ENCODE peak calls at places on chromosome 2, in six cellular contexts. Q is K562, V is GM12878, N is GM12892, Z is H1, P is SK-N-SH. B is an unnamed sample.

GRCh38 chr2:54262015-54262765 is 6.2 kb upstream of the TSPYL6 start:
- DNase-seq in Q (no peak), V (no peak), N (no peak), Z (no peak), P (peak; percentile 67), B (no peak)

GRCh38 chr2:10772868-10773215 is 39.7 kb downstream of the PDIA6 start:
- DNase-seq in Q (no peak), V (no peak), N (no peak), Z (no peak), P (peak; percentile 39), B (no peak)

GRCh38 chr2:46776687-46777327 is 138.8 kb downstream of the MCFD2 start:
- DNase-seq in Q (peak; percentile 66), V (no peak), N (no peak), Z (no peak), P (peak; percentile 71), B (peak; percentile 30)

GRCh38 chr2:50751255-50752069 is 280.5 kb downstream of the NRXN1 start:
- DNase-seq in Q (no peak), V (no peak), N (no peak), Z (no peak), P (no peak), B (no peak)

GRCh38 chr2:10514743-10515142 is 66.6 kb upstream of the ODC1 start:
- DNase-seq in Q (no peak), V (no peak), N (no peak), Z (no peak), P (peak; percentile 3), B (no peak)

GRCh38 chr2:171167352-171167997 is 6.8 kb upstream of the TLK1 start:
- DNase-seq in Q (no peak), V (no peak), N (no peak), Z (no peak), P (no peak), B (no peak)

GRCh38 chr2:215983581-215984351 is 29.6 kb downstream of the MREG start:
- DNase-seq in Q (no peak), V (no peak), N (no peak), Z (no peak), P (peak; percentile 38), B (no peak)

GRCh38 chr2:241314933-241315182 is 614 bp downstream of the HDLBP start:
- DNase-seq in Q (no peak), V (no peak), N (no peak), Z (no peak), P (no peak), B (no peak)

GRCh38 chr2:65500319-65501040 is 68.1 kb upstream of the SPRED2 start:
- DNase-seq in Q (no peak), V (peak; percentile 9), N (no peak), Z (no peak), P (no peak), B (no peak)

GRCh38 chr2:236876642-236877041 is 209.0 kb upstream of the COPS8 start:
- DNase-seq in Q (no peak), V (no peak), N (no peak), Z (no peak), P (no peak), B (no peak)

GRCh38 chr2:84486436-84487115 is 27.5 kb upstream of the SUCLG1 start:
- DNase-seq in Q (no peak), V (no peak), N (no peak), Z (no peak), P (no peak), B (no peak)

GRCh38 chr2:106038598-106039375 is 155.3 kb downstream of the UXS1 start:
- DNase-seq in Q (no peak), V (no peak), N (no peak), Z (no peak), P (peak; percentile 74), B (no peak)

GRCh38 chr2:1588051-1588993 is 156.0 kb downstream of the PXDN start:
- DNase-seq in Q (no peak), V (no peak), N (no peak), Z (no peak), P (no peak), B (no peak)

GRCh38 chr2:113198048-113198789 is 24.4 kb downstream of the PSD4 start:
- DNase-seq in Q (no peak), V (no peak), N (no peak), Z (no peak), P (no peak), B (no peak)

GRCh38 chr2:38075436-38076249 is at the start of gene CYP1B1:
- DNase-seq in Q (no peak), V (no peak), N (no peak), Z (no peak), P (peak; percentile 39), B (peak; percentile 16)

GRCh38 chr2:102251042-102251848 is 60.1 kb upstream of the IL1RL1 start:
- DNase-seq in Q (no peak), V (no peak), N (peak; percentile 31), Z (no peak), P (peak; percentile 45), B (peak; percentile 40)

GRCh38 chr2:181517685-181518301 is 60.6 kb downstream of the ITGA4 start:
- DNase-seq in Q (no peak), V (no peak), N (no peak), Z (no peak), P (no peak), B (no peak)

GRCh38 chr2:161586517-161587167 is 37.6 kb upstream of the SLC4A10 start:
- DNase-seq in Q (peak; percentile 19), V (no peak), N (no peak), Z (no peak), P (peak; percentile 27), B (no peak)

DNA sequence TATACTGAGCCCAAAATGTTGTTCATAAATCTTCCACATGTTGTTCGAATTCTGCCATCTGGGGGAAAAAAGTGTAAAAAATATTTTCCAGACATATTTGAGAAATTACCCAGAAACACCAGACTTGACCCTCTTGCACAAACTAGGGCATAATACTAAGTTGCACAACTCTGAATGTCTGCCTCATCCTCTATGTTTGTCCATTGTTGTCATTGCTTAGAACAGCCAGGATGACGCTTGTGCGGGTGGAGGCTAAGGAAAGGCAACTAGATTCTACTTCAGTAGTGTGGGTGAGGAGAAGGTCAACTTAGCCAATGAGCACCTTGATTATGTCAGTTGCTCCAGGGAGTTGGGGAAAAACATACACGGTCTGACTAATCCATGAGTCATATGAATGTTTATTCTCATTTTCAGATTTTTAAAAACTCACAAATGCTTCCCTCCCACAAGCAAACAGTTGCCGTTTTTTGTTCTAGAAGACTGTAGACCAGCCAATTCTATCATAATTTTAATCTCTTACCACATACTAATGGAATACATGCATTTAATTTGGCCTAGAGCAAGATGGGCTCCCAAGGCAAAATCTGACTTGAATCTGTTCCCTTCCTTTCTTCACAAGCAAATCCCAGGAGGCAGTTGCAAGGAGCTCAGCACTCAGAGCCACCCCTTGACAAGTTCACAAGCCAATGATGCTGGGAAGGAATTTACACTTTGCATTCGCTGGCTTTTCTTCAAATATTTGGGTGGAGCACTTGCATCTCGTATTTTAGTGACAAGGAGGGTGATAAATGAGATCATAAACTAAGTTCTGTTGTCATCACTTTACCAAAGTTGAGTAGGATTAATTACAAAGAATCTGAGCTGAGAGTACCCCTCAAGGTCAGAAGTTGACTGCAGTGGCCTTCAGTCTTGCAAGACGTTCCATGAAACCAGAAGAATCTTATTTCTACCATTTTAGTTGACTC is 163.2 kb upstream of the TWIST2 start:
- DNase-seq in Q (no peak), V (no peak), N (no peak), Z (no peak), P (no peak), B (no peak)
- TF ChIP-seq TAF1 in Q (no peak), V (no peak), N (no peak), Z (no peak), P (no peak), B (no peak)

DNA sequence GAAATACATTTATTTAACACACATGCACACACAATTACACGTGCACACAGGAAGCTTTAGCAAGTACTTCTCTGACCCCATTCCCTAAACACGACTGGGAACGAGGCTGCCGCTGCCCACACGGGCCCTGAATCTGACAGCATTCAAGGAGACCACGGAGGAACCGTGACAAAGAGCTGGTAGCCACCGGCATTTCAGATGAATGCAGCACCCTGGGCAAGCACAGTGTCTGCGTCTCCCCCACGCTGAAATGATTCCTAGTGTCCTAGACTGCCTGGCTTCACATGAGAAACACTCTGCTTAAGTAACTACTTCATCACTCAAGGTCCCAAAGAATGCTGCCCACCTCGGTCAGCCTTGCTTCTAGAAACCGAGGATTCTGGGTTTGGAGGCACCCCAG is 95.0 kb downstream of the HDAC4 start:
- DNase-seq in Q (no peak), V (no peak), N (no peak), Z (no peak), P (no peak), B (no peak)
- TF ChIP-seq TAF1 in Q (no peak), V (no peak), N (no peak), Z (no peak), P (no peak), B (no peak)

GRCh38 chr2:28394331-28394877 is 1.7 kb downstream of the FOSL2 start:
- DNase-seq in Q (no peak), V (no peak), N (no peak), Z (no peak), P (no peak), B (no peak)

GRCh38 chr2:28397043-28397381 is 4.4 kb downstream of the FOSL2 start:
- DNase-seq in Q (no peak), V (no peak), N (no peak), Z (no peak), P (no peak), B (no peak)

GRCh38 chr2:28394997-28395333 is 2.3 kb downstream of the FOSL2 start:
- DNase-seq in Q (no peak), V (no peak), N (no peak), Z (no peak), P (no peak), B (no peak)

GRCh38 chr2:28393115-28393836 is 618 bp downstream of the FOSL2 start:
- DNase-seq in Q (peak; percentile 60), V (no peak), N (peak; percentile 41), Z (no peak), P (peak; percentile 80), B (peak; percentile 38)

GRCh38 chr2:28395334-28396061 is 2.8 kb downstream of the FOSL2 start:
- DNase-seq in Q (no peak), V (no peak), N (no peak), Z (no peak), P (no peak), B (no peak)
- TF ChIP-seq TAF1 in Q (no peak), V (no peak), N (no peak), Z (no peak), P (peak; percentile 21), B (no peak)

GRCh38 chr2:137672961-137673552 is 291.2 kb upstream of the HNMT start:
- DNase-seq in Q (no peak), V (no peak), N (no peak), Z (no peak), P (no peak), B (no peak)

GRCh38 chr2:137677466-137677865 is 286.8 kb upstream of the HNMT start:
- DNase-seq in Q (no peak), V (no peak), N (no peak), Z (no peak), P (peak; percentile 14), B (no peak)

GRCh38 chr2:137676348-137676747 is 287.9 kb upstream of the HNMT start:
- DNase-seq in Q (no peak), V (no peak), N (no peak), Z (no peak), P (no peak), B (no peak)

GRCh38 chr2:137675584-137676327 is 288.5 kb upstream of the HNMT start:
- DNase-seq in Q (no peak), V (no peak), N (no peak), Z (no peak), P (no peak), B (no peak)

DNA sequence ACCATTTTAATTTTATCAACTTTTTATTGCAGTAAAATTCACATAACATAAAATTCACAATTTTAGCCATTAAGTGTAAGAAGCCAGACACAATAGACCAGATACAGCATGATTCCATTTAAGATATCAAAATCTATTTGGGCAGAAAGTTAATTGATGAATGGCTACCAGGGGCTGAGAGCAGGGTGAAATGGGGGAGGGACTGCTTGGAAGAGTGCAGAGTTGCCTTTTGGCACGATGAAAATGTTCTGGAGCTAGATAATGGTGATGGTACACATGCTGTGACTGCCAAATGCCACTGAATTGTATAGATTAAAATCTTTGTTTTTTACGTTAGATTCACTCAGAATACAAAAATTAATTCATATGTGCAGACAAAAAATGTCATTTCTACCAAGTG is 289.3 kb upstream of the HNMT start:
- DNase-seq in Q (no peak), V (no peak), N (no peak), Z (no peak), P (peak; percentile 56), B (no peak)
- TF ChIP-seq TAF1 in Q (no peak), V (no peak), N (no peak), Z (no peak), P (no peak), B (no peak)